ENCODE peak calls at places on chromosomes 13 and 19, in six cellular contexts. X is nephron progenitor cell; H is AG09319; K is stimulated activated CD4-positive, alpha-beta T cell treated with anti-CD3 and anti-CD28 coated beads, Interleukin-1b, Interleukin-23, amount 100 ng/mL, for 48 hours; Z is activated CD8-positive, alpha-beta memory T cell treated with anti-CD3 and anti-CD28 coated beads for 48 hours; C is left cardiac atrium. T is an unnamed sample.

GRCh38 chr13:91349992-91350911 is 2.8 kb downstream of the MIR17HG start:
- DNase-seq in X (no peak), H (no peak), K (no peak), Z (no peak), C (no peak), T (no peak)

GRCh38 chr13:45662122-45662521 is 40.0 kb upstream of the CBY2 start:
- DNase-seq in X (no peak), H (no peak), K (no peak), Z (no peak), C (no peak), T (no peak)

GRCh38 chr13:39603424-39603947 is 493 bp upstream of the LHFPL6 start:
- DNase-seq in X (peak; percentile 26), H (no peak), K (no peak), Z (no peak), C (peak; percentile 44), T (no peak)

GRCh38 chr13:94860981-94861407 is 148.6 kb upstream of the SOX21 start:
- DNase-seq in X (no peak), H (no peak), K (no peak), Z (no peak), C (no peak), T (no peak)

GRCh38 chr19:8512115-8512967 is 1.6 kb downstream of the ZNF414 start:
- DNase-seq in X (no peak), H (no peak), K (peak; percentile 30), Z (no peak), C (no peak), T (no peak)

GRCh38 chr19:49801966-49802661 is 11.0 kb downstream of the FUZ start:
- DNase-seq in X (peak; percentile 80), H (peak; percentile 54), K (no peak), Z (no peak), C (peak; percentile 92), T (peak; percentile 98)

GRCh38 chr13:110109910-110110309 is 197.0 kb downstream of the COL4A1 start:
- DNase-seq in X (no peak), H (peak; percentile 83), K (no peak), Z (no peak), C (peak; percentile 85), T (peak; percentile 93)

GRCh38 chr13:102825921-102826706 is 19.7 kb upstream of the ERCC5 start:
- DNase-seq in X (no peak), H (peak; percentile 69), K (no peak), Z (no peak), C (no peak), T (no peak)

GRCh38 chr13:73109288-73109899 is 50.6 kb downstream of the KLF5 start:
- DNase-seq in X (no peak), H (no peak), K (no peak), Z (no peak), C (no peak), T (no peak)

GRCh38 chr13:96091164-96091931 is 1.4 kb downstream of the HS6ST3 start:
- DNase-seq in X (peak; percentile 31), H (no peak), K (no peak), Z (no peak), C (peak; percentile 29), T (no peak)

GRCh38 chr13:46479691-46480090 is 73.3 kb upstream of the LRCH1 start:
- DNase-seq in X (no peak), H (no peak), K (no peak), Z (no peak), C (no peak), T (no peak)

GRCh38 chr19:37654833-37655688 is at the start of gene ZFP30:
- DNase-seq in X (peak; percentile 92), H (peak; percentile 64), K (peak; percentile 74), Z (peak; percentile 37), C (peak; percentile 90), T (peak; percentile 95)

GRCh38 chr19:47125669-47125938 is 5.0 kb upstream of the SAE1 start:
- DNase-seq in X (no peak), H (no peak), K (no peak), Z (no peak), C (no peak), T (no peak)

GRCh38 chr13:73074101-73074500 is 15.3 kb downstream of the KLF5 start:
- DNase-seq in X (no peak), H (no peak), K (no peak), Z (no peak), C (no peak), T (no peak)

GRCh38 chr19:18282788-18283141 is 1.3 kb upstream of the JUND start:
- DNase-seq in X (no peak), H (no peak), K (peak; percentile 32), Z (no peak), C (no peak), T (no peak)

GRCh38 chr13:75308222-75308621 is 173.7 kb downstream of the TBC1D4 start:
- DNase-seq in X (no peak), H (no peak), K (peak; percentile 63), Z (no peak), C (no peak), T (no peak)

GRCh38 chr13:27008733-27009132 is 162.9 kb downstream of the USP12 start:
- DNase-seq in X (no peak), H (no peak), K (no peak), Z (no peak), C (no peak), T (no peak)

GRCh38 chr19:6890938-6891337 is 3.6 kb downstream of the ADGRE1 start:
- DNase-seq in X (no peak), H (no peak), K (peak; percentile 64), Z (no peak), C (no peak), T (no peak)

GRCh38 chr19:45765365-45766292 is 3.4 kb downstream of the SIX5 start:
- DNase-seq in X (no peak), H (no peak), K (no peak), Z (no peak), C (no peak), T (peak; percentile 72)